ENCODE peak calls at places on chromosomes 7 and 10, in six cellular contexts. Z is SK-N-SH, P is K562, D is H1, R is HepG2, T is HCT116. H is an unnamed sample.

GRCh38 chr7:83681200-83681599 is 32.3 kb upstream of the SEMA3E start:
- DNase-seq in Z (no peak), P (no peak), D (no peak), R (no peak), T (no peak), H (no peak)

GRCh38 chr10:11573497-11573896 is 38.0 kb downstream of the USP6NL start:
- DNase-seq in Z (no peak), P (no peak), D (no peak), R (no peak), T (no peak), H (no peak)

GRCh38 chr7:68243128-68243527 is 1246.5 kb downstream of the TYW1 start:
- DNase-seq in Z (no peak), P (no peak), D (no peak), R (no peak), T (no peak), H (no peak)

GRCh38 chr10:121405549-121405948 is 192.7 kb downstream of the FGFR2 start:
- DNase-seq in Z (no peak), P (no peak), D (no peak), R (no peak), T (no peak), H (no peak)

GRCh38 chr10:90443342-90443741 is 414.5 kb downstream of the HTR7 start:
- DNase-seq in Z (no peak), P (no peak), D (no peak), R (no peak), T (no peak), H (no peak)

GRCh38 chr7:150971242-150972048 is 6.7 kb downstream of the KCNH2 start:
- DNase-seq in Z (peak; percentile 90), P (peak; percentile 88), D (no peak), R (no peak), T (no peak), H (no peak)

GRCh38 chr7:11730725-11731124 is 101.3 kb downstream of the THSD7A start:
- DNase-seq in Z (no peak), P (no peak), D (no peak), R (no peak), T (no peak), H (no peak)

GRCh38 chr10:102461187-102462054 is 10.1 kb upstream of the C10orf95 start:
- DNase-seq in Z (peak; percentile 99), P (peak; percentile 97), D (peak; percentile 75), R (peak; percentile 77), T (peak; percentile 87), H (peak; percentile 98)

GRCh38 chr10:73814896-73815718 is 3.7 kb upstream of the NDST2 start:
- DNase-seq in Z (peak; percentile 70), P (peak; percentile 80), D (no peak), R (no peak), T (peak; percentile 48), H (peak; percentile 55)

GRCh38 chr10:70596860-70597809 is 5.4 kb downstream of the PRF1 start:
- DNase-seq in Z (peak; percentile 62), P (no peak), D (no peak), R (peak; percentile 19), T (no peak), H (no peak)

GRCh38 chr10:24556746-24557742 is 166.6 kb downstream of the ARHGAP21 start:
- DNase-seq in Z (peak; percentile 47), P (peak; percentile 47), D (no peak), R (peak; percentile 43), T (peak; percentile 66), H (peak; percentile 86)

GRCh38 chr10:32985781-32986350 is 27.8 kb upstream of the ITGB1 start:
- DNase-seq in Z (no peak), P (no peak), D (no peak), R (peak; percentile 76), T (no peak), H (no peak)

GRCh38 chr10:12811725-12812310 is 189.7 kb downstream of the CCDC3 start:
- DNase-seq in Z (no peak), P (no peak), D (no peak), R (no peak), T (no peak), H (no peak)

GRCh38 chr10:60315311-60315710 is 74.4 kb downstream of the ANK3 start:
- DNase-seq in Z (no peak), P (no peak), D (no peak), R (no peak), T (no peak), H (no peak)

GRCh38 chr7:230274-230673 is 37.9 kb downstream of the FAM20C start:
- DNase-seq in Z (no peak), P (no peak), D (no peak), R (no peak), T (no peak), H (no peak)

GRCh38 chr7:2202901-2203550 is 29.7 kb downstream of the MAD1L1 start:
- DNase-seq in Z (peak; percentile 29), P (no peak), D (no peak), R (no peak), T (no peak), H (no peak)

GRCh38 chr10:90912176-90912575 is 8.7 kb downstream of the ANKRD1 start:
- DNase-seq in Z (no peak), P (no peak), D (no peak), R (no peak), T (no peak), H (no peak)

DNA sequence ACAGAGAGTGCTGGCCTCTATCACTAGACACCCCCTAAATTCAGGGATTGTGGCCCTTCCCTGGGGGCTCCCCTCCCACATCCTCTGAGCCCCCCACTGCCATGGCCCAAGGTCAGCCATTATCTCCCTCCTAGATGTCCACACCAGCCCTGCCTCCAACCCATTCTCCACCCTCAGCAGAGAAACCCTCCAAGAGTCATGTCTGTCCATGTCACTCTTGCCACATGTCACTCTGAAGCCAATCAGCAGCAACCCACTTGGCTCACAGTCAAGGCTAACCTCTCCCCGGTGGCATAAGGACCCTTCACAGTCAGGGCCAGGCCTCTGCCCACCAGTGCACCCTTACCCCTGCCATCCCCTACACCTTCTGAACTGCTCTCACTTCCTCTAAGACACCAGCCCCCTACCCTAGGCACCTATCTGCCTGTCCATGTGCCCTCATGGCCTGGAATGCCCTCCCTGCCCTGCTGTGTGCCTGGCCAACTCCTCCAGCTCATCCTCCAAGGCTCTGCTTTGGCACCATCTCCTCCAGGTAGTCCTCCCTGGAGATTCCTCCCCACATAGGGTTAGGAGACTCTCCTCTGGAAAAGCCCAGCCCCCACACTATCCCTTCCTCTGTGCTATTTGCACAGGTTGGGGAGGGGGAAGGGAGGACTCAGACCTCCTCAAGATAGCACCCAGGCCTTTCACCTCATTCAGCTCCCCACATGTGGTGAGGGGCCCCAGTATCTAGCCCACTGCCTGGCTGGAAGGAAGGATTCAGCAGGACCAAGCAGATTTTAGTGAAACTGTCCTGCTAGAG is 83.7 kb downstream of the GRID1 start:
- DNase-seq in Z (no peak), P (no peak), D (no peak), R (no peak), T (no peak), H (no peak)
- TF ChIP-seq JUND in Z (no peak), P (no peak), D (no peak), R (no peak), T (no peak), H (no peak)

DNA sequence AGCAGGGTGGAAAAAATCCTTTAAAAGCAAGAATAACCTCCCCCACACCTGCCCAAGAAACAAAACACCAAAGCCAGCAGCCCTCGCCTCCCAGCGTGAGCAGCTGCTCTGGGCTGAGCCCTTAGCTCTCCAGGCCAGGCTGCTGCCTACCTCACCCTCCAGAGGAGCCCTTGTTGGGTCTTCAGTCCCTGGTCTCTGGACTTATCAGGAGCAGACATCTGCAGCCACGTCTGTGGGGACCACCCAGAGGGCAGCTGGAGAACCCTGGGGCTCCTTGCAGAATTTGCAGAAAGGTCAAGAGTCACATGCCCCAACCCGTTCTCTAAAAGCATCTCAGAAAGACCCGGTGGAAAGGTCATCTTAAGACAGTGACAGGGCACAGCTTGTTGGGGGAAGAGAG is 425.8 kb upstream of the NFE2L3 start:
- DNase-seq in Z (no peak), P (no peak), D (no peak), R (no peak), T (no peak), H (no peak)
- TF ChIP-seq JUND in Z (no peak), P (no peak), D (no peak), R (no peak), T (no peak), H (no peak)

DNA sequence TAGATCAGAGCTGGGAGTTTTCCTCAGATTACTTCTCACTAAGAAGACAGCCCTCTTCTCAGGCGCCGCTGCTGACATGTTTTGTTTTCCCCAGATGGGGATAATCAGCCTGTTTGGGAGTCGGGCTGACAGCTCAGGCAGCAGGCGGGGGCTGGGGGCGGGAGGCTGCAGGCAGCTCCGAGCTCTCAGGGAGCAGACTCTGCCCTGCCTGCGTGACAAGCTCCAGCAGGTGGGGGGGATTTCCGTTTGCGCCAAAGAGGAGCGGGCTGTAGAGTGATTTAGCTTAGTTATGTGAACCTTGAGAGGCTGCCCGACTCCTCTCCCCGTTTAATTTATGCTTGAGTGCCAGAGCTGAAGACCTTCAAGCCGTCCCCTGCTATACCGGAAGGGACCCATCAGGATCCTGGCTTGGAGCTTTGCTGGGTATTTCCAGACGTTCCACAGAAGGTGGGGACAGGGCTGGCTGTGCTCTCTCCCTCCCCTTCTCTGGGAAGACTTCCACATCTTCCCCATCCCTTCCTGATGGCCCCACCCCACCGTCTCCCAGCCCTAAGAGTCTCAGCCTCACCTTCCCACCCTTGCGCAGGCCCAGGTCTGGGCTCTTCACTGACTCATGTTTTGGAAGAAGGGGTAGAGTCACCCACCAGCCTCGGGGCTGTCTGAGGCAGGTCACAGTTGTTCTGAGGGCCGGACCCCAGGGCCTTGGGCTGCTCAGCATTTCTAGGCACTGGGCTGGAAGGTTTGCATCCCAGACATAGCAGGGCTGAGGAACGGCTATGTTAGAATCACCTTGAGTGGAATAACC is 24.7 kb upstream of the ADCYAP1R1 start:
- DNase-seq in Z (peak; percentile 79), P (no peak), D (no peak), R (no peak), T (no peak), H (no peak)
- TF ChIP-seq JUND in Z (no peak), P (no peak), D (no peak), R (no peak), T (no peak), H (no peak)

GRCh38 chr10:122966879-122967278 is 12.9 kb upstream of the C10orf88 start:
- DNase-seq in Z (no peak), P (no peak), D (no peak), R (no peak), T (no peak), H (no peak)
- TF ChIP-seq JUND in Z (no peak), P (no peak), D (no peak), R (no peak), T (no peak), H (no peak)

DNA sequence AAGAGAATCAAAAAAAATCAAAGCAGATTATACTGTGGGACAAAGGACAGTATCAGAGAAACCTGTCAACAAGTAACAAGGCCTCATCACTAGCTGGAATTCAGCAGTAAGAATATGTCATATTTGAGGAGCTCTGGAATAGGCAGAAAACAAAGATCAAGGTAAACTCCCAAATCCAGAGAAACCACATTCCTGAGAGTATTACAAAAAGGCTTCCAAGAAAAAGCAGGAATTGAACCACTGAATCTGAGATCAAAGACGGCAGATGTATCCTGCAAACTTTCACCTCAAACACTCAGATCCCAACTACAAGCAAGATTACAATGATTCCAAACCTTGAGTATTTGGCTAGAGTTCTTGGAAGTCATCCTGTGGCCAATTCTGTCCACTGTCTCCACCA is 16.3 kb downstream of the TPK1 start:
- DNase-seq in Z (no peak), P (no peak), D (no peak), R (no peak), T (no peak), H (peak; percentile 48)
- TF ChIP-seq JUND in Z (no peak), P (no peak), D (no peak), R (no peak), T (no peak), H (no peak)